ENCODE peak calls at places on chromosomes 11 and 22, in five cellular contexts. J is H1, L is mesenchymal stem cell, C is neuronal stem cell, X is H9. A is an unnamed sample.

GRCh38 chr22:49737101-49737551 is 90.5 kb downstream of the BRD1 start:
- DNase-seq in J (no peak), L (no peak), C (no peak), X (no peak), A (no peak)

GRCh38 chr22:44074286-44074984 is 50.3 kb downstream of the PARVB start:
- DNase-seq in C (no peak), L (no peak), X (no peak), J (no peak), A (no peak)

GRCh38 chr11:61361237-61361636 is 445 bp downstream of the CYB561A3 start:
- DNase-seq in L (no peak), X (no peak), J (no peak), C (no peak), A (peak)

GRCh38 chr11:76153609-76153949 is 52.7 kb downstream of the WNT11 start:
- DNase-seq in X (no peak), L (peak), J (no peak), C (no peak), A (peak)

GRCh38 chr11:130772266-130773227 is 143.7 kb downstream of the SNX19 start:
- DNase-seq in L (peak), C (no peak), X (no peak), J (no peak), A (no peak)

GRCh38 chr22:41417622-41418390 is 28.8 kb downstream of the TOB2 start:
- DNase-seq in J (no peak), C (no peak), L (no peak), X (no peak), A (no peak)

GRCh38 chr11:61011239-61011870 is 39.9 kb downstream of the CD6 start:
- DNase-seq in L (no peak), C (no peak), J (no peak), X (no peak), A (no peak)

GRCh38 chr11:119324124-119324665 is 7.3 kb upstream of the MCAM start:
- DNase-seq in C (no peak), J (no peak), L (no peak), X (no peak), A (no peak)

GRCh38 chr11:97764605-97765004 is 1256.1 kb upstream of the CNTN5 start:
- DNase-seq in J (no peak), C (no peak), X (no peak), L (no peak), A (no peak)

GRCh38 chr11:35548925-35549561 is 23.6 kb upstream of the PAMR1 start:
- DNase-seq in X (no peak), L (peak), J (no peak), C (peak), A (no peak)

GRCh38 chr11:106961518-106961917 is 56.8 kb downstream of the GUCY1A2 start:
- DNase-seq in L (peak), J (no peak), C (no peak), X (no peak), A (peak)

GRCh38 chr11:2300290-2300935 is 1.3 kb downstream of the C11orf21 start:
- DNase-seq in J (no peak), X (no peak), C (no peak), L (no peak), A (no peak)

GRCh38 chr22:23313791-23314567 is 133.7 kb downstream of the BCR start:
- DNase-seq in X (no peak), J (no peak), L (no peak), C (no peak), A (no peak)

GRCh38 chr11:66861774-66862558 is 5.1 kb downstream of the LRFN4 start:
- DNase-seq in L (no peak), J (no peak), X (no peak), C (no peak), A (no peak)

GRCh38 chr11:2444301-2445106 is at the start of the genes KCNQ1 and TRPM5:
- DNase-seq in C (peak), X (peak), J (no peak), L (no peak), A (no peak)

GRCh38 chr22:42202669-42203068 is 67.8 kb downstream of the TCF20 start:
- DNase-seq in X (no peak), J (no peak), L (peak), C (no peak), A (no peak)

GRCh38 chr11:114017723-114018122 is 41.8 kb upstream of the ZBTB16 start:
- DNase-seq in C (no peak), J (no peak), X (no peak), L (no peak), A (peak)

GRCh38 chr11:100383357-100383865 is 303.7 kb upstream of the ARHGAP42 start:
- DNase-seq in X (no peak), C (no peak), J (no peak), L (peak), A (no peak)

GRCh38 chr11:3857628-3858027 is 2.2 kb downstream of the STIM1 start:
- DNase-seq in C (no peak), X (no peak), J (no peak), L (no peak), A (no peak)

GRCh38 chr11:47928426-47928825 is 51.9 kb upstream of the PTPRJ start:
- DNase-seq in X (no peak), C (no peak), L (no peak), J (no peak), A (no peak)

GRCh38 chr22:41862160-41862529 is 29.2 kb downstream of the SREBF2 start:
- DNase-seq in X (no peak), L (no peak), J (no peak), C (no peak), A (no peak)

GRCh38 chr11:121578216-121579063 is 125.7 kb upstream of the SORL1-AS1 start:
- DNase-seq in X (no peak), L (peak), C (no peak), J (no peak), A (peak)

GRCh38 chr11:86247608-86248007 is 3.1 kb downstream of the EED start:
- DNase-seq in X (no peak), L (no peak), J (no peak), C (no peak), A (no peak)

GRCh38 chr11:43359432-43359818 is 705 bp downstream of the TTC17 start:
- DNase-seq in C (peak), L (peak), J (no peak), X (peak), A (peak)

GRCh38 chr22:37426532-37427127 is 649 bp downstream of the ELFN2 start:
- DNase-seq in X (no peak), J (no peak), C (no peak), L (no peak), A (no peak)

GRCh38 chr11:119339581-119340334 is 925 bp downstream of the C1QTNF5 start:
- DNase-seq in X (peak), L (peak), C (peak), J (no peak), A (no peak)

GRCh38 chr11:35111171-35112055 is 27.6 kb upstream of the CD44 start:
- DNase-seq in J (no peak), C (no peak), X (no peak), L (peak), A (peak)

GRCh38 chr11:127600674-127601073 is 600.1 kb upstream of the KIRREL3 start:
- DNase-seq in L (no peak), J (no peak), X (no peak), C (no peak), A (no peak)

GRCh38 chr22:32044913-32045312 is 1.9 kb downstream of the SLC5A1 start:
- DNase-seq in X (no peak), L (no peak), C (no peak), J (no peak), A (no peak)

GRCh38 chr11:3840870-3841425 is at the start of gene RHOG:
- DNase-seq in L (peak), J (no peak), C (peak), X (peak), A (peak)

GRCh38 chr11:10941429-10941828 is 83.6 kb upstream of the ZBED5 start:
- DNase-seq in X (no peak), L (no peak), C (no peak), J (no peak), A (no peak)

GRCh38 chr11:70445605-70446004 is 47.3 kb downstream of the CTTN start:
- DNase-seq in L (no peak), J (no peak), C (no peak), X (no peak), A (no peak)

GRCh38 chr11:429391-429790 is 12.4 kb downstream of the ANO9 start:
- DNase-seq in X (no peak), L (no peak), C (no peak), J (no peak), A (no peak)

GRCh38 chr11:14093065-14093464 is 130.5 kb downstream of the SPON1 start:
- DNase-seq in J (no peak), C (no peak), X (no peak), L (no peak), A (no peak)

GRCh38 chr11:85809881-85810280 is 1.1 kb downstream of the SYTL2 start:
- DNase-seq in C (no peak), L (peak), X (peak), J (no peak), A (no peak)

GRCh38 chr11:1990872-1991578 is 6.6 kb downstream of the H19 start:
- DNase-seq in L (no peak), J (no peak), C (no peak), X (no peak), A (no peak)

GRCh38 chr11:118443590-118444218 is 7.4 kb downstream of the KMT2A start:
- DNase-seq in C (no peak), J (no peak), L (no peak), X (no peak), A (no peak)

DNA sequence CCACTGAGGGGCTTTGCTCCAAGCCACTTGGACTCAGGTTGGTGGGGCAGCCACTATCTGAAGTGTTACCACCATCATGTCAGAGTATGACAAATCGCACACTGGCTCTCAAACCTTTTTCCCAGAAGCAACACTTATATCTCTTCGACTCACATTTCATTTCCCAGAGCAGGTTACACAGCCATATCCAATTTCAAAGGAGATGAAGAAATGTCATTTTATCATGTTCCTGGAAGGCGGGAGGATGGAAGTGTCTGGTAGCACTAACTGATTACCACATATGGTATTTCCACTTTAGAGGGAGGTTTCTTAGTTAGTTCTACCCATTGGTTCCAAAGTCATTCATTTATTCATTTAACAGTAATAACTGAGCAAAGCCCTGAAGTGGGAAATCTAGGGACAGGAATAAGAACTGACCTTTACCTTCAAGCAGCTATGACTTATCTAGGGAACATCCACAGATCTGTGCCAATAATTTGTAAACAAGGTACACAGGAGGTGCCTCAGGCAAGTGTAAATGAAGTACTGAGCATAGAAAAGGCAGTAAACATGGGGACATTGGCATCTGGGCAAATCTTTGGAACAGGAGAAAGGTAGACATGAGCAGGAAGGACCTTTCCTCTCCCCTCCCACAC is 54.9 kb upstream of the LRRC55 start:
- DNase-seq in X (no peak), C (no peak), L (no peak), J (no peak), A (peak)
- H2BK12ac ChIP-seq in X (no peak), C (no peak), L (no peak), J (no peak), A (peak)

GRCh38 chr22:27962268-27963191 is 43.5 kb upstream of the PITPNB start:
- DNase-seq in L (peak), X (no peak), J (no peak), C (no peak), A (peak)

GRCh38 chr22:27965547-27965946 is 46.5 kb upstream of the PITPNB start:
- DNase-seq in J (no peak), L (no peak), X (no peak), C (no peak), A (peak)

GRCh38 chr22:27959335-27960090 is 40.5 kb upstream of the PITPNB start:
- DNase-seq in C (no peak), L (no peak), J (no peak), X (no peak), A (no peak)

GRCh38 chr22:27961182-27961581 is 42.1 kb upstream of the PITPNB start:
- DNase-seq in X (no peak), J (no peak), C (no peak), L (no peak), A (no peak)

DNA sequence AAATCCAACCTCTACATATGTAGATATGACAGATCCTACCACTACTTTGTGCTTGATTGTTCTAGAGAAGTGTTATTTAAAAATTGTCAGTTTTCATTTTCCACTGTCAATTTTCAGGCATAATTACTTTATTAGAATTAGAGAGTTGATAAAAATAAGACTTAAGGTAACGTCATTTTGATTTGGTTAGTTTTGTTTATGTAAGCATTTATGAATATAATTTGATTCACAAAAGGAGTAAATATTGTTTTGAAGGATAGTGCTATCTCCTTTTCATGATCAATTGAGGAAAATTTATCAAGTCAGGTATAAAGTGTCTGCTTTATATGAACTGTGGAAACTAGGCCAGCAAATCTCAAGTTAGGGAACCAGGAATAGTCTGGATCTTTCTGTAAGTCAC is 42.6 kb upstream of the PITPNB start:
- DNase-seq in C (no peak), X (no peak), J (no peak), L (no peak), A (no peak)
- H2BK12ac ChIP-seq in C (no peak), X (no peak), J (no peak), L (no peak), A (no peak)

DNA sequence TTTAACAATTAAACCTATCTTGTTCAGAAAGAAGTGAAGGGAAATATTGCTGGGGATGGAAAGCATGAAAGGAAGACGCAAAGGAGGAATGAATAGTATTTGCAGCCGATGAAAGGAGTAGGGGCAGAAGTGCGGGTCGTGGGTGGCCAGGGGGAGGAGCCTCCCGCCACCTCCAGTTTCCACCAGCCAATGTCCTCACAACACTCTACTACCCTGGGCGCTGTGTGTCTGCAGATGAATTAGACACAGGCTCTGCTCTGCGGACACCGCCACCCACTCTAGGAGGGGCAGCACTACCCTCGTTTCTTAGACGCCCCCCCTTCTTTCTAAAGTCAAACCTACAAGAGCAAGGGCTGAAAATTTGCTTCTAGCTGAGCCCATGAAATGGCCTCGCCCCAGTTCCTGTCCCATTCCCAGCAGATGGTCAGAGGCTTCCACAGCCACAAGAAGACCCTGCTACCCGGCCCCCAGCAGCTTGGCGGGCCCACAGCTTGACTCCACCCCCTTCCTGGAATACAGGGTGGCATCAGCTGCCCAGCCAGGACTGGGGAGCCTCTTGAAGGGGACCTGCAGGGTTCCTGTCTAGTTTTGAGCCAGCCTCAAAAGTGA is 268.1 kb downstream of the BUD13 start:
- DNase-seq in C (no peak), X (no peak), J (no peak), L (no peak), A (no peak)
- H2BK12ac ChIP-seq in C (no peak), X (no peak), J (no peak), L (no peak), A (no peak)

GRCh38 chr22:46602025-46602424 is 18.2 kb upstream of the GRAMD4 start:
- DNase-seq in C (no peak), L (no peak), X (no peak), J (no peak), A (peak)
- H2BK12ac ChIP-seq in C (no peak), L (no peak), X (no peak), J (no peak), A (no peak)

DNA sequence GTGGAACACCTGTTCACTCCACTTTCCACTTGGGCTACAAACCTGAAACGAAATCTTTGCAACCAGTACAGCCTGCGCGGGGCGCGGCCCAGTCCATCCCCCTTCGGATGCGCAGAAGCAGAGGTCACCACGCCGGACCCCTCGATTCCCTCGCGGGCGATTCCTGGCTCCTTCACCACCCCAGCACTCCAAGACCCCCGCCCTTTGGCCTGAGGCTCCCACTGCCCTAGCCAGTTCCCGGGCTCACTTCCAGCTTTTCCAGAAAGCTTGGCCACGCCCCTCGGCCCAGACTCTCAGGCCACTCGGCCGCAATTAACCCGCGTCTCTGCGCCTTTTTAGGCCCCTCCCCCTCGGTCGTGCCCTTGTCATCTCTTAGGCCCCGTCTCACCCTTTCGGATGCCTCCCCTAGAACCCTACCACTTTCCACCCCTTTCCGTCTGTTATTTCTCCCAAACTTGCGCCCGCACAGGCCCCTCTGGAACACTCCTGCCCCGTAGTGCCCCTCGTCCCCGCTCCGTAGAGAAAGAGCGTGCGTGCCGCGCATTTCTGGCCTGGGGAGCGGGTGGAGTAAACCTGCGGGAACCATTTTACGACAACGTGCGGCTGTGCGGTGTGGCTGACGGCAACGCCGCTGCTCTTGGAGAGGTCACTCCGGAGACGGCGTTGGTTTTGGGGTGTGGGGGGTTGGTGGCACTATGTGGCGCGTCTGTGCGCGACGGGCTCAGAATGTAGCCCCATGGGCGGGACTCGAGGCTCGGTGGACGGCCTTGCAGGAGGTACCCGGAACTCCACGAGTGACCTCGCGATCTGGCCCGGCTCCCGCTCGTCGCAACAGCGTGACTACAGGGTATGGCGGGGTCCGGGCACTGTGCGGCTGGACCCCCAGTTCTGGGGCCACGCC is at the start of gene DLAT:
- DNase-seq in C (peak), J (peak), X (peak), L (peak), A (peak)
- H2BK12ac ChIP-seq in C (no peak), J (peak), X (no peak), L (peak), A (no peak)

GRCh38 chr11:18419040-18419439 is 6.9 kb downstream of the LDHC start:
- DNase-seq in X (no peak), L (no peak), C (no peak), J (no peak), A (no peak)

GRCh38 chr11:18416459-18416858 is 4.3 kb downstream of the LDHC start:
- DNase-seq in L (no peak), X (no peak), J (no peak), C (no peak), A (no peak)

GRCh38 chr11:18420067-18420466 is 7.9 kb downstream of the LDHC start:
- DNase-seq in L (no peak), J (no peak), X (no peak), C (no peak), A (no peak)
- H2BK12ac ChIP-seq in L (no peak), J (no peak), X (no peak), C (no peak), A (no peak)

DNA sequence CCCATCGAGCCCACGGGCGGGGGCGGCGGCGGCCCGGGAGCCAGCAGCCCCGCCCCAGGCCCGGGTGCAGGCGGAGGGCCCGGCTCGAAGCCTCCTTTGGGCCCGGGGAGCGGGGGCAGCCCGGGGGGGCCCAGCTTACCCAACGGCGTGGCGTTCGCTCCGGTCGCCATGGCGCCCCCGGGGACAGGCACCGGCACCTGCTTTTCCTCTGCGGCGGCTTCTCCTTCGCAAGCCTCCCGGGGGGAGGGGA is 194 bp downstream of the SF1 start:
- DNase-seq in L (no peak), J (no peak), X (no peak), C (no peak), A (no peak)
- H2BK12ac ChIP-seq in L (no peak), J (no peak), X (no peak), C (peak), A (no peak)

GRCh38 chr11:128666397-128666796 is 27.5 kb upstream of the FLI1 start:
- DNase-seq in L (no peak), J (no peak), X (no peak), C (no peak), A (no peak)

GRCh38 chr11:128662960-128663359 is 30.9 kb upstream of the FLI1 start:
- DNase-seq in X (no peak), C (no peak), J (no peak), L (no peak), A (no peak)

GRCh38 chr11:128663824-128664223 is 30.0 kb upstream of the FLI1 start:
- DNase-seq in L (no peak), C (no peak), X (no peak), J (no peak), A (no peak)

GRCh38 chr11:128660957-128661356 is 32.9 kb upstream of the FLI1 start:
- DNase-seq in L (peak), X (no peak), J (no peak), C (no peak), A (no peak)

GRCh38 chr11:128664286-128664685 is 29.6 kb upstream of the FLI1 start:
- DNase-seq in X (no peak), L (no peak), C (no peak), J (no peak), A (no peak)
- H2BK12ac ChIP-seq in X (no peak), L (no peak), C (no peak), J (no peak), A (peak)